ENCODE peak calls at places on chromosomes 4 and X, in six cellular contexts. T is foreskin fibroblast; S is left colon; U is D341Med; D is NCI-H748 treated with DMSO at 0.1 percent for 48 hours; H is activated naive CD4-positive, alpha-beta T cell treated with anti-CD3 and anti-CD28 coated beads for 36 hours. A is an unnamed sample.
A peak's percentile ranks its signal among the peaks of the same experiment; 100 is the strongest.

GRCh38 chr4:28548549-28548948 is 1687.9 kb downstream of the STIM2 start:
- DNase-seq in T (no peak), S (no peak), U (no peak), D (no peak), H (no peak), A (no peak)

GRCh38 chr4:122968227-122968812 is 45.9 kb upstream of the NUDT6 start:
- DNase-seq in T (peak; percentile 16), S (no peak), U (no peak), D (no peak), H (no peak), A (no peak)

GRCh38 chr4:19026281-19026680 is 1004.7 kb upstream of the LCORL start:
- DNase-seq in T (no peak), S (no peak), U (no peak), D (no peak), H (no peak), A (no peak)

GRCh38 chr4:11628093-11628725 is 199.5 kb upstream of the HS3ST1 start:
- DNase-seq in T (peak; percentile 19), S (no peak), U (no peak), D (no peak), H (no peak), A (no peak)

GRCh38 chr4:182478475-182478874 is 235.3 kb downstream of the TENM3 start:
- DNase-seq in T (peak; percentile 2), S (no peak), U (peak; percentile 32), D (peak; percentile 44), H (no peak), A (peak; percentile 54)

GRCh38 chr4:825969-826330 is at the start of gene CPLX1:
- DNase-seq in T (no peak), S (peak; percentile 41), U (peak; percentile 97), D (no peak), H (no peak), A (no peak)

GRCh38 chrX:67384403-67384802 is 159.4 kb upstream of the AR start:
- DNase-seq in T (no peak), S (no peak), U (no peak), D (no peak), H (no peak), A (no peak)

GRCh38 chr4:167290684-167291083 is 56.4 kb upstream of the SPOCK3 start:
- DNase-seq in T (no peak), S (no peak), U (no peak), D (peak; percentile 5), H (no peak), A (no peak)

GRCh38 chr4:14545796-14546195 is 456.5 kb upstream of the CPEB2 start:
- DNase-seq in T (no peak), S (no peak), U (no peak), D (no peak), H (no peak), A (no peak)

GRCh38 chr4:824461-825062 is 1.4 kb downstream of the CPLX1 start:
- DNase-seq in T (no peak), S (no peak), U (peak; percentile 77), D (no peak), H (no peak), A (no peak)

GRCh38 chrX:137352101-137352660 is 213.7 kb upstream of the ZIC3 start:
- DNase-seq in T (no peak), S (no peak), U (no peak), D (no peak), H (no peak), A (no peak)

GRCh38 chr4:127622621-127622922 is 10.2 kb upstream of the INTU start:
- DNase-seq in T (no peak), S (peak; percentile 33), U (no peak), D (no peak), H (no peak), A (no peak)

GRCh38 chrX:20620301-20620700 is 353.6 kb upstream of the RPS6KA3 start:
- DNase-seq in T (peak; percentile 40), S (no peak), U (no peak), D (no peak), H (peak; percentile 5), A (no peak)

GRCh38 chr4:171242831-171243230 is 570.4 kb upstream of the GALNTL6 start:
- DNase-seq in T (no peak), S (no peak), U (no peak), D (no peak), H (no peak), A (no peak)

GRCh38 chrX:132615396-132616131 is 126.7 kb upstream of the MBNL3 start:
- DNase-seq in T (no peak), S (peak; percentile 61), U (peak; percentile 54), D (peak; percentile 41), H (peak; percentile 60), A (no peak)

GRCh38 chr4:121977251-121978168 is 25.6 kb upstream of the TRPC3 start:
- DNase-seq in T (no peak), S (no peak), U (no peak), D (no peak), H (no peak), A (no peak)

GRCh38 chr4:161573836-161574235 is 590.0 kb downstream of the FSTL5 start:
- DNase-seq in T (no peak), S (no peak), U (no peak), D (no peak), H (no peak), A (no peak)

GRCh38 chr4:103400405-103400804 is 202.3 kb upstream of the CENPE start:
- DNase-seq in T (no peak), S (no peak), U (no peak), D (no peak), H (no peak), A (no peak)

GRCh38 chr4:20528508-20528907 is 171.8 kb upstream of the PACRGL start:
- DNase-seq in T (peak; percentile 42), S (no peak), U (no peak), D (no peak), H (no peak), A (no peak)

GRCh38 chr4:76212851-76213414 is 691 bp downstream of the SCARB2 start:
- DNase-seq in T (no peak), S (peak; percentile 58), U (no peak), D (no peak), H (peak; percentile 55), A (peak; percentile 20)

GRCh38 chrX:134623293-134624045 is 34.8 kb downstream of the PLAC1 start:
- DNase-seq in T (no peak), S (no peak), U (no peak), D (no peak), H (no peak), A (no peak)

GRCh38 chrX:154596290-154596929 is 11.5 kb downstream of the CTAG1A start:
- DNase-seq in T (no peak), S (no peak), U (no peak), D (no peak), H (no peak), A (no peak)

GRCh38 chrX:120120223-120120622 is 4.5 kb upstream of the RHOXF1 start:
- DNase-seq in T (no peak), S (no peak), U (no peak), D (no peak), H (no peak), A (no peak)

GRCh38 chr4:88965053-88965452 is 91.9 kb downstream of the FAM13A start:
- DNase-seq in T (no peak), S (no peak), U (no peak), D (no peak), H (no peak), A (no peak)

GRCh38 chrX:130125090-130125489 is 14.8 kb upstream of the ELF4 start:
- DNase-seq in T (no peak), S (no peak), U (no peak), D (no peak), H (no peak), A (no peak)

GRCh38 chr4:135966936-135967335 is 1565.4 kb downstream of the PCDH18 start:
- DNase-seq in T (no peak), S (no peak), U (no peak), D (no peak), H (no peak), A (no peak)

GRCh38 chr4:155592568-155593343 is 73.9 kb upstream of the GUCY1A1 start:
- DNase-seq in T (no peak), S (no peak), U (no peak), D (no peak), H (no peak), A (no peak)

GRCh38 chr4:10006236-10006603 is 15.1 kb downstream of the SLC2A9 start:
- DNase-seq in T (peak; percentile 70), S (peak; percentile 46), U (no peak), D (no peak), H (no peak), A (no peak)